ENCODE peak calls at places on chromosomes 6 and 20, in six cellular contexts. X is stimulated activated CD8-positive, alpha-beta memory T cell treated with anti-CD3 and anti-CD28 coated beads, Interleukin-4, amount 100 ng/mL, for 1 hour; J is A549; A is GM23248; G is activated CD8-positive, alpha-beta memory T cell treated with anti-CD3 and anti-CD28 coated beads for 48 hours; E is COR-L47. B is an unnamed sample.

GRCh38 chr20:57851025-57851682 is 141.3 kb upstream of the PMEPA1 start:
- DNase-seq in X (no peak), A (no peak), G (no peak), J (no peak), E (no peak), B (no peak)

GRCh38 chr20:20009784-20010253 is 7.3 kb upstream of the NAA20 start:
- DNase-seq in E (no peak), X (no peak), A (peak), G (no peak), J (no peak), B (no peak)

GRCh38 chr6:79570129-79570801 is 33.0 kb upstream of the LCA5 start:
- DNase-seq in X (no peak), E (no peak), J (no peak), A (peak), G (no peak), B (peak)

GRCh38 chr20:49186535-49187329 is 1.4 kb downstream of the STAU1 start:
- DNase-seq in A (peak), J (peak), G (no peak), X (peak), E (no peak), B (peak)

GRCh38 chr6:146990284-146990683 is 213.9 kb upstream of the STXBP5 start:
- DNase-seq in A (peak), E (no peak), J (peak), X (no peak), G (no peak), B (no peak)

GRCh38 chr6:133092771-133093170 is 148.4 kb upstream of the EYA4 start:
- DNase-seq in X (no peak), G (no peak), A (no peak), J (no peak), E (no peak), B (no peak)

GRCh38 chr6:125008261-125008671 is 46.0 kb downstream of the RNF217 start:
- DNase-seq in E (no peak), J (peak), X (no peak), G (no peak), A (peak), B (no peak)

GRCh38 chr20:51574248-51575033 is 31.9 kb upstream of the NFATC2 start:
- DNase-seq in X (no peak), E (no peak), J (no peak), G (no peak), A (peak), B (no peak)

GRCh38 chr6:156398371-156398770 is 378.8 kb upstream of the ARID1B start:
- DNase-seq in X (no peak), E (no peak), J (no peak), G (no peak), A (no peak), B (no peak)

GRCh38 chr6:680666-681374 is 12.1 kb downstream of the EXOC2 start:
- DNase-seq in E (no peak), X (no peak), G (no peak), J (no peak), A (no peak), B (no peak)

GRCh38 chr6:110617057-110617456 is 140.6 kb upstream of the SLC22A16 start:
- DNase-seq in J (no peak), X (no peak), A (no peak), G (no peak), E (no peak), B (no peak)

GRCh38 chr6:109788687-109789086 is 97.6 kb downstream of the FIG4 start:
- DNase-seq in X (no peak), J (no peak), E (no peak), G (no peak), A (peak), B (no peak)

GRCh38 chr20:32574296-32575226 is 10.6 kb downstream of the NOL4L start:
- DNase-seq in X (no peak), E (no peak), A (peak), J (peak), G (no peak), B (peak)

GRCh38 chr20:57162253-57162652 is 104.2 kb downstream of the BMP7 start:
- DNase-seq in A (no peak), E (no peak), G (no peak), J (no peak), X (no peak), B (no peak)

GRCh38 chr6:87139236-87139635 is 16.1 kb upstream of the ZNF292 start:
- DNase-seq in J (peak), G (no peak), E (peak), X (no peak), A (peak), B (peak)

GRCh38 chr20:36360429-36360828 is 54.3 kb downstream of the DLGAP4 start:
- DNase-seq in A (no peak), E (no peak), X (no peak), G (no peak), J (no peak), B (no peak)

GRCh38 chr6:2434116-2434515 is 188.7 kb upstream of the GMDS start:
- DNase-seq in G (no peak), J (no peak), E (no peak), A (no peak), X (no peak), B (peak)

GRCh38 chr6:133312006-133312405 is 70.8 kb downstream of the EYA4 start:
- DNase-seq in G (no peak), A (no peak), J (no peak), E (no peak), X (no peak), B (no peak)

GRCh38 chr6:127554435-127555006 is 22.5 kb upstream of the C6orf58 start:
- DNase-seq in A (peak), J (peak), X (no peak), G (no peak), E (no peak), B (peak)

GRCh38 chr6:168514216-168514615 is 73.2 kb downstream of the SMOC2 start:
- DNase-seq in E (no peak), X (no peak), A (no peak), J (no peak), G (no peak), B (peak)

GRCh38 chr6:23140879-23141278 is 571.5 kb downstream of the HDGFL1 start:
- DNase-seq in G (no peak), X (no peak), J (no peak), E (no peak), A (peak), B (no peak)

GRCh38 chr20:48482790-48483189 is 345.0 kb downstream of the PREX1 start:
- DNase-seq in G (no peak), X (no peak), E (no peak), J (no peak), A (no peak), B (no peak)

GRCh38 chr6:35073766-35074471 is 67.2 kb downstream of the TCP11 start:
- DNase-seq in J (no peak), E (no peak), A (no peak), G (no peak), X (no peak), B (no peak)

GRCh38 chr6:1771324-1771723 is 161.6 kb downstream of the FOXC1 start:
- DNase-seq in A (peak), E (peak), G (no peak), X (no peak), J (no peak), B (peak)

GRCh38 chr6:66328181-66328580 is 621.2 kb upstream of the EYS start:
- DNase-seq in G (no peak), E (no peak), A (no peak), X (no peak), J (no peak), B (no peak)

GRCh38 chr6:135722679-135723078 is 128.8 kb upstream of the PDE7B start:
- DNase-seq in J (peak), X (no peak), G (no peak), A (peak), E (no peak), B (peak)

GRCh38 chr6:95804847-95805541 is 210.8 kb upstream of the FUT9 start:
- DNase-seq in X (no peak), E (no peak), A (no peak), J (no peak), G (no peak), B (peak)

GRCh38 chr20:59518881-59519706 is 85.2 kb upstream of the PHACTR3 start:
- DNase-seq in A (peak), E (peak), G (no peak), J (peak), X (no peak), B (peak)

GRCh38 chr6:144104898-144105487 is 9.6 kb upstream of the SF3B5 start:
- DNase-seq in A (peak), X (no peak), J (peak), E (peak), G (no peak), B (peak)

GRCh38 chr6:143575840-143576498 is 64.4 kb upstream of the FUCA2 start:
- DNase-seq in X (no peak), A (peak), J (no peak), G (no peak), E (no peak), B (no peak)

GRCh38 chr6:131950767-131951575 is at the start of gene CCN2:
- DNase-seq in X (no peak), E (no peak), G (no peak), A (peak), J (peak), B (peak)

GRCh38 chr20:62892348-62893304 is 31.0 kb upstream of the TCFL5 start:
- DNase-seq in E (no peak), J (no peak), G (no peak), X (no peak), A (no peak), B (no peak)

GRCh38 chr20:17875981-17876385 is 92.6 kb downstream of the SNX5 start:
- DNase-seq in A (no peak), E (no peak), G (no peak), J (no peak), X (no peak), B (no peak)